ENCODE peak calls at places on chromosomes 6 and 20, in six cellular contexts. One of them, this sample, is unnamed.

GRCh38 chr6:52929321-52930164 is 20.0 kb upstream of the GSTA3 start:
- DNase-seq in heart left ventricle: no peak
- DNase-seq in iPS-NIHi11: no peak
- DNase-seq in stimulated activated CD4-positive, alpha-beta T cell treated with anti-CD3 and anti-CD28 coated beads, Interleukin-2, amount 100 ng/mL, for 48 hours: no peak
- DNase-seq in HuH-7.5: no peak
- DNase-seq in WTC11: no peak
- DNase-seq in this sample: no peak

GRCh38 chr20:37275125-37275524 is 13.5 kb upstream of the GHRH start:
- DNase-seq in heart left ventricle: no peak
- DNase-seq in iPS-NIHi11: no peak
- DNase-seq in stimulated activated CD4-positive, alpha-beta T cell treated with anti-CD3 and anti-CD28 coated beads, Interleukin-2, amount 100 ng/mL, for 48 hours: no peak
- DNase-seq in HuH-7.5: no peak
- DNase-seq in WTC11: no peak
- DNase-seq in this sample: no peak

GRCh38 chr6:8006208-8006607 is 58.0 kb downstream of the BLOC1S5 start:
- DNase-seq in heart left ventricle: no peak
- DNase-seq in iPS-NIHi11: no peak
- DNase-seq in stimulated activated CD4-positive, alpha-beta T cell treated with anti-CD3 and anti-CD28 coated beads, Interleukin-2, amount 100 ng/mL, for 48 hours: no peak
- DNase-seq in HuH-7.5: peak; percentile 29
- DNase-seq in WTC11: no peak
- DNase-seq in this sample: peak; percentile 44

GRCh38 chr6:16322666-16323312 is 84.4 kb downstream of the GMPR start:
- DNase-seq in heart left ventricle: peak; percentile 77
- DNase-seq in iPS-NIHi11: peak; percentile 42
- DNase-seq in stimulated activated CD4-positive, alpha-beta T cell treated with anti-CD3 and anti-CD28 coated beads, Interleukin-2, amount 100 ng/mL, for 48 hours: peak; percentile 62
- DNase-seq in HuH-7.5: no peak
- DNase-seq in WTC11: no peak
- DNase-seq in this sample: peak; percentile 96

GRCh38 chr6:127971945-127972391 is 71.1 kb upstream of the THEMIS start:
- DNase-seq in heart left ventricle: no peak
- DNase-seq in iPS-NIHi11: no peak
- DNase-seq in stimulated activated CD4-positive, alpha-beta T cell treated with anti-CD3 and anti-CD28 coated beads, Interleukin-2, amount 100 ng/mL, for 48 hours: peak; percentile 18
- DNase-seq in HuH-7.5: no peak
- DNase-seq in WTC11: no peak
- DNase-seq in this sample: no peak

GRCh38 chr6:31114970-31115849 is 610 bp downstream of the PSORS1C1 start:
- DNase-seq in heart left ventricle: no peak
- DNase-seq in iPS-NIHi11: no peak
- DNase-seq in stimulated activated CD4-positive, alpha-beta T cell treated with anti-CD3 and anti-CD28 coated beads, Interleukin-2, amount 100 ng/mL, for 48 hours: no peak
- DNase-seq in HuH-7.5: no peak
- DNase-seq in WTC11: no peak
- DNase-seq in this sample: no peak

GRCh38 chr20:46699651-46700359 is 9.6 kb upstream of the SLC2A10 start:
- DNase-seq in heart left ventricle: no peak
- DNase-seq in iPS-NIHi11: no peak
- DNase-seq in stimulated activated CD4-positive, alpha-beta T cell treated with anti-CD3 and anti-CD28 coated beads, Interleukin-2, amount 100 ng/mL, for 48 hours: no peak
- DNase-seq in HuH-7.5: no peak
- DNase-seq in WTC11: peak; percentile 41
- DNase-seq in this sample: no peak

GRCh38 chr6:162817196-162817595 is 89.4 kb downstream of the PACRG start:
- DNase-seq in heart left ventricle: no peak
- DNase-seq in iPS-NIHi11: no peak
- DNase-seq in stimulated activated CD4-positive, alpha-beta T cell treated with anti-CD3 and anti-CD28 coated beads, Interleukin-2, amount 100 ng/mL, for 48 hours: no peak
- DNase-seq in HuH-7.5: no peak
- DNase-seq in WTC11: no peak
- DNase-seq in this sample: no peak

GRCh38 chr20:17875106-17875980 is 93.3 kb downstream of the SNX5 start:
- DNase-seq in heart left ventricle: no peak
- DNase-seq in iPS-NIHi11: no peak
- DNase-seq in stimulated activated CD4-positive, alpha-beta T cell treated with anti-CD3 and anti-CD28 coated beads, Interleukin-2, amount 100 ng/mL, for 48 hours: no peak
- DNase-seq in HuH-7.5: peak; percentile 54
- DNase-seq in WTC11: no peak
- DNase-seq in this sample: no peak